ENCODE peak calls at places on chromosomes 7 and 10, in nine cellular contexts. One of them, this sample, is unnamed.

GRCh38 chr10:63628526-63629362 is 107.5 kb downstream of the REEP3 start:
- DNase-seq in stomach: peak; percentile 60
- DNase-seq in HepG2: peak; percentile 23
- DNase-seq in transverse colon: peak; percentile 68
- DNase-seq in H1: no peak
- DNase-seq in sigmoid colon: peak; percentile 87
- DNase-seq in K562: peak; percentile 80
- DNase-seq in SK-N-SH: peak; percentile 67
- DNase-seq in upper lobe of left lung: no peak
- DNase-seq in this sample: peak; percentile 73

GRCh38 chr7:36047254-36047653 is 105.8 kb upstream of the EEPD1 start:
- DNase-seq in stomach: no peak
- DNase-seq in HepG2: no peak
- DNase-seq in transverse colon: no peak
- DNase-seq in H1: no peak
- DNase-seq in sigmoid colon: no peak
- DNase-seq in K562: peak; percentile 9
- DNase-seq in SK-N-SH: no peak
- DNase-seq in upper lobe of left lung: no peak
- DNase-seq in this sample: no peak

GRCh38 chr7:116315293-116315692 is 105.0 kb downstream of the TES start:
- DNase-seq in stomach: no peak
- DNase-seq in HepG2: no peak
- DNase-seq in transverse colon: no peak
- DNase-seq in H1: no peak
- DNase-seq in sigmoid colon: no peak
- DNase-seq in K562: no peak
- DNase-seq in SK-N-SH: no peak
- DNase-seq in upper lobe of left lung: no peak
- DNase-seq in this sample: no peak

GRCh38 chr7:74231232-74231590 is 21.4 kb downstream of the LAT2 start:
- DNase-seq in stomach: no peak
- DNase-seq in HepG2: no peak
- DNase-seq in transverse colon: peak; percentile 27
- DNase-seq in H1: no peak
- DNase-seq in sigmoid colon: no peak
- DNase-seq in K562: no peak
- DNase-seq in SK-N-SH: no peak
- DNase-seq in upper lobe of left lung: no peak
- DNase-seq in this sample: no peak

GRCh38 chr7:105088456-105088855 is 74.5 kb downstream of the KMT2E start:
- DNase-seq in stomach: no peak
- DNase-seq in HepG2: no peak
- DNase-seq in transverse colon: no peak
- DNase-seq in H1: no peak
- DNase-seq in sigmoid colon: no peak
- DNase-seq in K562: no peak
- DNase-seq in SK-N-SH: no peak
- DNase-seq in upper lobe of left lung: no peak
- DNase-seq in this sample: no peak

GRCh38 chr7:33903770-33904679 is 1.3 kb upstream of the BMPER start:
- DNase-seq in stomach: no peak
- DNase-seq in HepG2: peak; percentile 3
- DNase-seq in transverse colon: peak; percentile 13
- DNase-seq in H1: peak; percentile 70
- DNase-seq in sigmoid colon: peak; percentile 67
- DNase-seq in K562: no peak
- DNase-seq in SK-N-SH: peak; percentile 74
- DNase-seq in upper lobe of left lung: peak; percentile 87
- DNase-seq in this sample: no peak

GRCh38 chr10:89946106-89946505 is 244.7 kb downstream of the KIF20B start:
- DNase-seq in stomach: no peak
- DNase-seq in HepG2: no peak
- DNase-seq in transverse colon: no peak
- DNase-seq in H1: no peak
- DNase-seq in sigmoid colon: no peak
- DNase-seq in K562: no peak
- DNase-seq in SK-N-SH: no peak
- DNase-seq in upper lobe of left lung: no peak
- DNase-seq in this sample: no peak

GRCh38 chr7:27159278-27160146 is 3.0 kb upstream of the HOXA7 start:
- DNase-seq in stomach: no peak
- DNase-seq in HepG2: no peak
- DNase-seq in transverse colon: peak; percentile 19
- DNase-seq in H1: peak; percentile 41
- DNase-seq in sigmoid colon: peak; percentile 63
- DNase-seq in K562: no peak
- DNase-seq in SK-N-SH: no peak
- DNase-seq in upper lobe of left lung: no peak
- DNase-seq in this sample: peak; percentile 65

GRCh38 chr10:86851329-86852207 is 95.1 kb downstream of the BMPR1A start:
- DNase-seq in stomach: no peak
- DNase-seq in HepG2: no peak
- DNase-seq in transverse colon: no peak
- DNase-seq in H1: no peak
- DNase-seq in sigmoid colon: no peak
- DNase-seq in K562: no peak
- DNase-seq in SK-N-SH: no peak
- DNase-seq in upper lobe of left lung: no peak
- DNase-seq in this sample: no peak
- TF ChIP-seq POLR2AphosphoS5 in stomach: no peak
- TF ChIP-seq POLR2AphosphoS5 in HepG2: no peak
- TF ChIP-seq POLR2AphosphoS5 in transverse colon: no peak
- TF ChIP-seq POLR2AphosphoS5 in H1: no peak
- TF ChIP-seq POLR2AphosphoS5 in sigmoid colon: no peak
- TF ChIP-seq POLR2AphosphoS5 in K562: no peak
- TF ChIP-seq POLR2AphosphoS5 in SK-N-SH: no peak
- TF ChIP-seq POLR2AphosphoS5 in upper lobe of left lung: peak; percentile 24
- TF ChIP-seq POLR2AphosphoS5 in this sample: no peak

GRCh38 chr7:6648066-6648814 is 11.1 kb downstream of the ZNF316 start:
- DNase-seq in stomach: no peak
- DNase-seq in HepG2: no peak
- DNase-seq in transverse colon: no peak
- DNase-seq in H1: no peak
- DNase-seq in sigmoid colon: no peak
- DNase-seq in K562: no peak
- DNase-seq in SK-N-SH: peak; percentile 37
- DNase-seq in upper lobe of left lung: no peak
- DNase-seq in this sample: no peak

GRCh38 chr7:6647080-6647479 is 10.0 kb downstream of the ZNF316 start:
- DNase-seq in stomach: no peak
- DNase-seq in HepG2: no peak
- DNase-seq in transverse colon: no peak
- DNase-seq in H1: no peak
- DNase-seq in sigmoid colon: no peak
- DNase-seq in K562: no peak
- DNase-seq in SK-N-SH: no peak
- DNase-seq in upper lobe of left lung: no peak
- DNase-seq in this sample: no peak

GRCh38 chr7:6647541-6647940 is 10.4 kb downstream of the ZNF316 start:
- DNase-seq in stomach: no peak
- DNase-seq in HepG2: no peak
- DNase-seq in transverse colon: no peak
- DNase-seq in H1: no peak
- DNase-seq in sigmoid colon: no peak
- DNase-seq in K562: no peak
- DNase-seq in SK-N-SH: no peak
- DNase-seq in upper lobe of left lung: no peak
- DNase-seq in this sample: no peak

GRCh38 chr7:6644728-6645127 is 7.6 kb downstream of the ZNF316 start:
- DNase-seq in stomach: no peak
- DNase-seq in HepG2: no peak
- DNase-seq in transverse colon: no peak
- DNase-seq in H1: no peak
- DNase-seq in sigmoid colon: no peak
- DNase-seq in K562: no peak
- DNase-seq in SK-N-SH: no peak
- DNase-seq in upper lobe of left lung: no peak
- DNase-seq in this sample: no peak

DNA sequence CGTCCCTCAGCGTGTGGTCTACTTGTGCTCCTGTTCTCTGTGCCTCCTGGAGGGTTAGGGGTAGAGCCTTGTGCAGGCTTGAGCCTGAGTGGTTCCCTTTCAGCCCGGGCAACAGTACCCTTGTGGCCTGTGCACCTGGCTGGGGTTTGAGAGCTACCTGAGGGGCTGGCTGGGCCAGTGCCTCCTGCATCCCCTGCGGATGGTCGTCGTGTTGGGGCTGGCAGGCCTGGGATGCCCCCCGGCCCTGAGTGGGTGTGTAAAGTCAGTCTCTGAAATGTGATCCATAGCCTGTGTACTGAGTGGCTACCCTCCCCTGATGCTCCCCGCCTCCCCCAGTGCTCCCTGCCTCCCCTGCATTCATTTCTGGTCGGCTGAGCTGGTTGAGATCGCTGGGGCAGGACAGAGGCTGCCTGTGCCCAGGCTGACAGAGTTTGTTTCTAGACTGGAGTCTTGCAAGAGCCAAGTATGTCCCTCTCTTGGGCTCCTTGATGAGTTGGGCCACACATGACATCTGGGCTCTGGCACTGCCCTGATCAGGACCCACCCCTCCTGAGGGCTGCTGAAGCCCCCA is 9.3 kb downstream of the ZNF316 start:
- DNase-seq in stomach: no peak
- DNase-seq in HepG2: no peak
- DNase-seq in transverse colon: no peak
- DNase-seq in H1: no peak
- DNase-seq in sigmoid colon: no peak
- DNase-seq in K562: no peak
- DNase-seq in SK-N-SH: no peak
- DNase-seq in upper lobe of left lung: no peak
- DNase-seq in this sample: no peak
- TF ChIP-seq EP300 in stomach: no peak
- TF ChIP-seq EP300 in HepG2: no peak
- TF ChIP-seq EP300 in transverse colon: no peak
- TF ChIP-seq EP300 in H1: no peak
- TF ChIP-seq EP300 in sigmoid colon: no peak
- TF ChIP-seq EP300 in K562: no peak
- TF ChIP-seq EP300 in SK-N-SH: no peak
- TF ChIP-seq EP300 in upper lobe of left lung: no peak
- TF ChIP-seq EP300 in this sample: no peak

DNA sequence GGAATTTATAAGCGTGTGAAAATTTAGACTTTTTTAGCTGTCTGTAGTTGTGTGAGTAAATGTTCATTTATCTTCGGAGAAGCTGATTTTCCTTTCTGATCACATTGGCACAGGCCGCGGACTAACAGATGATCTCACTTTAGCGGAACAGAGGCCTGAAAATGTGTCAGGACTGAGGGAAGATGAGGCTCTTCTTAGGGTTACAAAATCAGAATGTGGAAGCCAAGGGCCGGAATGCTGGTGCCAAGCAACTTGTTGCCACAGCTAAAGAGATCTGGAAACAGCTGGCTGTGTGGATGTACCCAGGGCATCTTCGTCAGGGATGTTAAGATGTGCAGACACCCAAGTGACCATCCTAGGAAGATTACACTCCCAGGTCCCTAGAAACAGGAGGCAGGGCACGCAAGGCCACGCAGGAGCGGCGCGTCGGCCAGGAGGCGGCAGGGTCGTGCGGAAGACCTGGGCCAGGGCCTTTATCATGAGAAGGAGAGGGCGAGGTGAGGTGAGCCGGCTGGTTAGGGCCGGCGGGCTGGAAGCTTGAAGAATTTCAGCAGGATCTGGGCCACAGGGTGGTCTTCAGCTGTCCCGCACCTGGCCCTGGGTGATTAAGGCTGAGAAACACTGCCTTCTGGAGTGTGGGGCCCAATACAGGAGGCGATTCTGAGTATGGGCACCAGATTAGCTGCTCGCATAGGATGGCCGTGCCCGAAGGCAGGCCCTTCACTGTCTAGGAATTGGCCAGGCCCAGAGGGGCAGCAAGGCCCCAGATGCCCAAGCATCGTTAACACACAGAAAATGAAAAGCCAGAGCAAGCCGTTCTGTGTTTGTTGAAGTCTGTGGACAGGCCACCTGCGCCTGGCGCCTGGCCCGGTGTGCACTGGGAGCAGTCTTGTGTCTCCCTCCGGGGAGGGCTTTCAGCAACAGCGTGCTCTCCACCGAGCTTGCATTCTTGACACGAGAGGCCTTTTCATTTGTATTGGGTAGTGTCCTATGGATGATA is 34.9 kb upstream of the TTYH3 start:
- DNase-seq in stomach: no peak
- DNase-seq in HepG2: no peak
- DNase-seq in transverse colon: no peak
- DNase-seq in H1: no peak
- DNase-seq in sigmoid colon: no peak
- DNase-seq in K562: no peak
- DNase-seq in SK-N-SH: no peak
- DNase-seq in upper lobe of left lung: peak; percentile 77
- DNase-seq in this sample: no peak
- TF ChIP-seq POLR2AphosphoS5 in stomach: no peak
- TF ChIP-seq POLR2AphosphoS5 in HepG2: no peak
- TF ChIP-seq POLR2AphosphoS5 in transverse colon: no peak
- TF ChIP-seq POLR2AphosphoS5 in H1: no peak
- TF ChIP-seq POLR2AphosphoS5 in sigmoid colon: no peak
- TF ChIP-seq POLR2AphosphoS5 in K562: no peak
- TF ChIP-seq POLR2AphosphoS5 in SK-N-SH: no peak
- TF ChIP-seq POLR2AphosphoS5 in upper lobe of left lung: no peak
- TF ChIP-seq POLR2AphosphoS5 in this sample: no peak

GRCh38 chr10:1153805-1154351 is 97.7 kb downstream of the WDR37 start:
- DNase-seq in stomach: peak; percentile 8
- DNase-seq in HepG2: no peak
- DNase-seq in transverse colon: no peak
- DNase-seq in H1: peak; percentile 47
- DNase-seq in sigmoid colon: peak; percentile 38
- DNase-seq in K562: no peak
- DNase-seq in SK-N-SH: peak; percentile 20
- DNase-seq in upper lobe of left lung: peak; percentile 41
- DNase-seq in this sample: no peak
- TF ChIP-seq EP300 in stomach: no peak
- TF ChIP-seq EP300 in HepG2: no peak
- TF ChIP-seq EP300 in transverse colon: no peak
- TF ChIP-seq EP300 in H1: no peak
- TF ChIP-seq EP300 in sigmoid colon: no peak
- TF ChIP-seq EP300 in K562: no peak
- TF ChIP-seq EP300 in SK-N-SH: no peak
- TF ChIP-seq EP300 in upper lobe of left lung: no peak
- TF ChIP-seq EP300 in this sample: no peak

GRCh38 chr7:80139179-80139578 is 4.5 kb downstream of the GNAI1 start:
- DNase-seq in stomach: no peak
- DNase-seq in HepG2: no peak
- DNase-seq in transverse colon: no peak
- DNase-seq in H1: no peak
- DNase-seq in sigmoid colon: no peak
- DNase-seq in K562: no peak
- DNase-seq in SK-N-SH: no peak
- DNase-seq in upper lobe of left lung: no peak
- DNase-seq in this sample: no peak
- TF ChIP-seq POLR2AphosphoS5 in stomach: no peak
- TF ChIP-seq POLR2AphosphoS5 in HepG2: no peak
- TF ChIP-seq POLR2AphosphoS5 in transverse colon: no peak
- TF ChIP-seq POLR2AphosphoS5 in H1: no peak
- TF ChIP-seq POLR2AphosphoS5 in sigmoid colon: no peak
- TF ChIP-seq POLR2AphosphoS5 in K562: no peak
- TF ChIP-seq POLR2AphosphoS5 in SK-N-SH: no peak
- TF ChIP-seq POLR2AphosphoS5 in upper lobe of left lung: no peak
- TF ChIP-seq POLR2AphosphoS5 in this sample: no peak

This sample was measured in suprapubic skin.